ENCODE peak calls at places on chromosomes 6 and 20, in seven cellular contexts. One of them, this sample, is unnamed. For H3K4me1, the result is how much of the 10 kb centered on the place peaks cover.

GRCh38 chr20:37426106-37426505 is 80.2 kb downstream of the SRC start:
- DNase-seq in fibroblast of lung: no peak
- DNase-seq in HCT116: no peak
- DNase-seq in mesenchymal stem cell: no peak
- DNase-seq in cardiac muscle cell: no peak
- DNase-seq in heart right ventricle: no peak
- DNase-seq in left ventricle myocardium inferior: no peak
- DNase-seq in this sample: no peak

GRCh38 chr20:13007596-13007995 is 1.2 kb upstream of the SPTLC3 start:
- DNase-seq in left ventricle myocardium inferior: no peak
- DNase-seq in mesenchymal stem cell: no peak
- DNase-seq in cardiac muscle cell: no peak
- DNase-seq in HCT116: no peak
- DNase-seq in heart right ventricle: no peak
- DNase-seq in fibroblast of lung: no peak
- DNase-seq in this sample: no peak

GRCh38 chr6:31197559-31198305 is 27.2 kb upstream of the POU5F1 start:
- DNase-seq in left ventricle myocardium inferior: peak
- DNase-seq in heart right ventricle: peak
- DNase-seq in mesenchymal stem cell: peak
- DNase-seq in HCT116: peak
- DNase-seq in cardiac muscle cell: peak
- DNase-seq in fibroblast of lung: peak
- DNase-seq in this sample: peak

GRCh38 chr6:110125361-110125760 is 54.1 kb downstream of the WASF1 start:
- DNase-seq in heart right ventricle: no peak
- DNase-seq in mesenchymal stem cell: no peak
- DNase-seq in left ventricle myocardium inferior: no peak
- DNase-seq in fibroblast of lung: no peak
- DNase-seq in HCT116: no peak
- DNase-seq in cardiac muscle cell: no peak
- DNase-seq in this sample: no peak

GRCh38 chr6:141117869-141118268 is 1014.9 kb upstream of the GJE1 start:
- DNase-seq in fibroblast of lung: peak
- DNase-seq in left ventricle myocardium inferior: no peak
- DNase-seq in heart right ventricle: no peak
- DNase-seq in mesenchymal stem cell: no peak
- DNase-seq in cardiac muscle cell: peak
- DNase-seq in HCT116: no peak
- DNase-seq in this sample: no peak

GRCh38 chr6:104940881-104941693 is 15.8 kb upstream of the LIN28B start:
- DNase-seq in fibroblast of lung: peak
- DNase-seq in mesenchymal stem cell: peak
- DNase-seq in cardiac muscle cell: peak
- DNase-seq in HCT116: no peak
- DNase-seq in left ventricle myocardium inferior: no peak
- DNase-seq in heart right ventricle: peak
- DNase-seq in this sample: no peak

GRCh38 chr20:53850318-53850717 is 220.1 kb downstream of the BCAS1 start:
- DNase-seq in left ventricle myocardium inferior: no peak
- DNase-seq in cardiac muscle cell: no peak
- DNase-seq in heart right ventricle: no peak
- DNase-seq in HCT116: no peak
- DNase-seq in mesenchymal stem cell: no peak
- DNase-seq in fibroblast of lung: no peak
- DNase-seq in this sample: no peak

GRCh38 chr20:16490696-16491095 is 82.6 kb downstream of the KIF16B start:
- DNase-seq in cardiac muscle cell: no peak
- DNase-seq in left ventricle myocardium inferior: no peak
- DNase-seq in mesenchymal stem cell: no peak
- DNase-seq in fibroblast of lung: no peak
- DNase-seq in heart right ventricle: no peak
- DNase-seq in HCT116: no peak
- DNase-seq in this sample: no peak

GRCh38 chr20:57165427-57166004 is 100.9 kb downstream of the BMP7 start:
- DNase-seq in HCT116: no peak
- DNase-seq in left ventricle myocardium inferior: no peak
- DNase-seq in heart right ventricle: no peak
- DNase-seq in cardiac muscle cell: no peak
- DNase-seq in fibroblast of lung: no peak
- DNase-seq in mesenchymal stem cell: no peak
- DNase-seq in this sample: no peak

GRCh38 chr6:108117427-108118358 is 43.2 kb upstream of the OSTM1 start:
- DNase-seq in cardiac muscle cell: peak
- DNase-seq in left ventricle myocardium inferior: peak
- DNase-seq in heart right ventricle: peak
- DNase-seq in HCT116: no peak
- DNase-seq in fibroblast of lung: peak
- DNase-seq in mesenchymal stem cell: peak
- DNase-seq in this sample: no peak
- H3K4me1 ChIP-seq in cardiac muscle cell: under half
- H3K4me1 ChIP-seq in left ventricle myocardium inferior: half or more
- H3K4me1 ChIP-seq in heart right ventricle: half or more
- H3K4me1 ChIP-seq in HCT116: under half
- H3K4me1 ChIP-seq in fibroblast of lung: under half
- H3K4me1 ChIP-seq in mesenchymal stem cell: under half
- H3K4me1 ChIP-seq in this sample: half or more

DNA sequence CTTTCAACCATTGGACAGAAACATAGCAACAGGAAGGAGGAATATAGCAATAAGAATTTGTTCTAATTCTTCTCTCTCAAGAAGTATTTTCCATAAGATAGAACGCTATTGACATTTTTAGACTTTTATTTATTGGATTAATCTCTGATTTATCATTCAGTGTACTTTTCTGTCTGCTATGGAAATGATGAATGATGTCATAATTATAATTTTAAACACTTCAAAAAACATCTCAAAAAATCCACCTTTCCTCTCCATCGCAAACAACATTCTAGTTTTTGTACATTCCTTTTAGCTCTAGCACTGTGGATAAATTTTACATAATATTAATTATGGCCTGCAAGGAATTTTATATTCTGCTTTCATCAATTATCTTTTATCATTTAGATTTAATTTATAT is 643.2 kb downstream of the DHX35 start:
- DNase-seq in HCT116: no peak
- DNase-seq in fibroblast of lung: no peak
- DNase-seq in mesenchymal stem cell: no peak
- DNase-seq in heart right ventricle: no peak
- DNase-seq in cardiac muscle cell: no peak
- DNase-seq in left ventricle myocardium inferior: no peak
- DNase-seq in this sample: no peak
- H3K4me1 ChIP-seq in HCT116: under half
- H3K4me1 ChIP-seq in fibroblast of lung: under half
- H3K4me1 ChIP-seq in mesenchymal stem cell: under half
- H3K4me1 ChIP-seq in heart right ventricle: under half
- H3K4me1 ChIP-seq in cardiac muscle cell: under half
- H3K4me1 ChIP-seq in left ventricle myocardium inferior: under half
- H3K4me1 ChIP-seq in this sample: under half

DNA sequence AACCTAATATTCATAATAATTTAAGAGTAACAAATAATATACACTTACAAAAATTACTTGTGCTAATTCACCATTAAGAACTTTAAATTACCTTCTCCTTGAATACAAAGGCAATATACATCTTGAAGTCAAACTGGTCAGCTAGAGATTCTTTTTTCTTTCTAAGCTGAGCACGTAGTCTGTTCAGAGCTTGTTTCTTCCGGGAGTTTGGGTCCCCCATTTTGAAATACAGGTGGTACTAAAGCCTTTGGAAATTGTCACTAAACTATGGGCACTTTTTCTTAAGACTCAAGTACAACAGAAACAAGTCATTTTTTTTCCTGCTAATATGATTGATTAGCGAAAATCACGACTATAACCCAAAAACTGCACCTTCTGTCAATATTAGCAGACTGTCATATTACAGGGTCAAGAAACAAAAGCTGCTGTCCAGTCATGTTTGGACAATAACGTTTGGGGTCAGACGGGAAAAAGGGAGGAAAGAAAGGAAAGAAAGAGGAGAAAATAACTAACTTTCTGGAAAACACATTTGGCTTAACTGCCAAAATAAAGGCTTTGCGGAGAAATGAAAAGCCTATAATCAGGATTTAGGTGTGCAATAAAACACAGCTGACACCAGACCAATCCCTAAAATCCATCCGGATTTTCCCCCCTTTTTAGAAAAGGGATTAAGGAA is 367 bp downstream of the C6orf62 start:
- DNase-seq in fibroblast of lung: no peak
- DNase-seq in left ventricle myocardium inferior: no peak
- DNase-seq in heart right ventricle: no peak
- DNase-seq in mesenchymal stem cell: no peak
- DNase-seq in HCT116: no peak
- DNase-seq in cardiac muscle cell: no peak
- DNase-seq in this sample: no peak
- H3K4me1 ChIP-seq in fibroblast of lung: under half
- H3K4me1 ChIP-seq in left ventricle myocardium inferior: half or more
- H3K4me1 ChIP-seq in heart right ventricle: half or more
- H3K4me1 ChIP-seq in mesenchymal stem cell: under half
- H3K4me1 ChIP-seq in HCT116: under half
- H3K4me1 ChIP-seq in cardiac muscle cell: under half
- H3K4me1 ChIP-seq in this sample: under half

GRCh38 chr6:108168026-108168463 is 2.2 kb downstream of the NR2E1 start:
- DNase-seq in cardiac muscle cell: no peak
- DNase-seq in HCT116: no peak
- DNase-seq in heart right ventricle: no peak
- DNase-seq in mesenchymal stem cell: no peak
- DNase-seq in fibroblast of lung: no peak
- DNase-seq in left ventricle myocardium inferior: no peak
- DNase-seq in this sample: no peak
- H3K4me1 ChIP-seq in cardiac muscle cell: under half
- H3K4me1 ChIP-seq in HCT116: under half
- H3K4me1 ChIP-seq in heart right ventricle: half or more
- H3K4me1 ChIP-seq in mesenchymal stem cell: under half
- H3K4me1 ChIP-seq in fibroblast of lung: under half
- H3K4me1 ChIP-seq in left ventricle myocardium inferior: half or more
- H3K4me1 ChIP-seq in this sample: under half

GRCh38 chr20:34872604-34873224 is at the start of gene GGT7:
- DNase-seq in left ventricle myocardium inferior: peak
- DNase-seq in HCT116: peak
- DNase-seq in cardiac muscle cell: peak
- DNase-seq in mesenchymal stem cell: peak
- DNase-seq in heart right ventricle: peak
- DNase-seq in fibroblast of lung: peak
- DNase-seq in this sample: peak

GRCh38 chr20:34871966-34872603 is 571 bp downstream of the GGT7 start:
- DNase-seq in left ventricle myocardium inferior: no peak
- DNase-seq in HCT116: no peak
- DNase-seq in heart right ventricle: no peak
- DNase-seq in mesenchymal stem cell: no peak
- DNase-seq in fibroblast of lung: no peak
- DNase-seq in cardiac muscle cell: no peak
- DNase-seq in this sample: no peak

GRCh38 chr20:34873583-34874093 is 982 bp upstream of the GGT7 start:
- DNase-seq in fibroblast of lung: no peak
- DNase-seq in HCT116: no peak
- DNase-seq in mesenchymal stem cell: no peak
- DNase-seq in left ventricle myocardium inferior: no peak
- DNase-seq in cardiac muscle cell: no peak
- DNase-seq in heart right ventricle: no peak
- DNase-seq in this sample: no peak

GRCh38 chr20:34875657-34876160 is 703 bp upstream of the ACSS2 start:
- DNase-seq in mesenchymal stem cell: no peak
- DNase-seq in left ventricle myocardium inferior: no peak
- DNase-seq in heart right ventricle: no peak
- DNase-seq in HCT116: no peak
- DNase-seq in cardiac muscle cell: no peak
- DNase-seq in fibroblast of lung: no peak
- DNase-seq in this sample: no peak

DNA sequence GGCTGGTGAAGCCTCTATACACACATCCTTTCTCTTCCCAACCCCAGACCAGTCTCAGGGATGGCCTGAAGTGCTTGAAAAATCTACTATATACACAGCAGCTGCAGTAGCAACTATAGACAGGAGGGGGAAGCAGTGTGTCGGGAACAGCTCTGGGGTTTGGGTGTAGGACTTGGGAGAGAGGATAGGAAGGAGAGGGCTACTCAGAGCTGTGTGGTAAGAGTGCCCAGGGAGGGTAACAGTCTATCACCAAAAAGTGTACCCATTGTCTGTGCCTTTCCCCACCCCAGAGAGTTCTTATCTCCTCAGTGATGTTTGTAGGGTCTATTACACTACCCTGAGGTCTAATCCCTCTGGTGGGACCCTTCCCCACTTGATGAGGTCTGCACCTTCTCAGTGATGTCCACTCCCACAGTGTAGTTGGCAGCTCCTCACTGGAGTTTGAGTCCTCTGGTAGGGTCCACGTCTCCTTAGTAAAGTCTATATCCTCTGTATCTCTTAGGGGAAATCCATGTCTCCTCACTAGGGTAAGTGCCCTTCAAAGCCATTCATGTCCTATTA is 1.5 kb upstream of the GGT7 start:
- DNase-seq in HCT116: peak
- DNase-seq in heart right ventricle: peak
- DNase-seq in left ventricle myocardium inferior: peak
- DNase-seq in mesenchymal stem cell: peak
- DNase-seq in fibroblast of lung: peak
- DNase-seq in cardiac muscle cell: peak
- DNase-seq in this sample: peak
- H3K4me1 ChIP-seq in HCT116: under half
- H3K4me1 ChIP-seq in heart right ventricle: half or more
- H3K4me1 ChIP-seq in left ventricle myocardium inferior: half or more
- H3K4me1 ChIP-seq in mesenchymal stem cell: under half
- H3K4me1 ChIP-seq in fibroblast of lung: under half
- H3K4me1 ChIP-seq in cardiac muscle cell: under half
- H3K4me1 ChIP-seq in this sample: under half

DNA sequence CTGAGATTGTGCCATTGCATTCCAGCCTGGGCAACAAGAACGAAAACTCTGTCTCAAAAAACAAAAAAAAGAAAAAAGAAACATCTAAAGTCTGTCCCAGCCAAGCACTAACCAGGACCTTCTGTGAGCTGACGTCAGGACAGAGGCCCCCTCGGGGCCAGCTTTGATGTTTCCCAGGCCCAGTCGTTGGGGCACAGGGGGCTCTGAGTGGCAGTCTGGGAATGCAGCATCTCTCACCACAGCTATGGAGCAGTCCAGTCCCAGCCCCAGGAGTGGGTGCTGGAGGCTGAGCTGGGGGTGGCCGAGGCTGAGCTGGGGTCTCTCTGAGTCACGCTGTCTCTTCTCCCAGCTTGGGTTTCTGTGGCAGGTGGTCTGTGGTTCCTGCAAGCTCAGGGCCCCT is 46.0 kb upstream of the SRF start:
- DNase-seq in mesenchymal stem cell: peak
- DNase-seq in left ventricle myocardium inferior: no peak
- DNase-seq in fibroblast of lung: peak
- DNase-seq in HCT116: no peak
- DNase-seq in heart right ventricle: no peak
- DNase-seq in cardiac muscle cell: peak
- DNase-seq in this sample: no peak
- H3K4me1 ChIP-seq in mesenchymal stem cell: half or more
- H3K4me1 ChIP-seq in left ventricle myocardium inferior: under half
- H3K4me1 ChIP-seq in fibroblast of lung: half or more
- H3K4me1 ChIP-seq in HCT116: half or more
- H3K4me1 ChIP-seq in heart right ventricle: under half
- H3K4me1 ChIP-seq in cardiac muscle cell: under half
- H3K4me1 ChIP-seq in this sample: under half

This sample was measured in tibial artery.